ENCODE peak calls at places on chromosomes 6 and 20, in eight cellular contexts. One of them, this sample, is unnamed.

GRCh38 chr6:39961178-39961577 is 26.9 kb upstream of the MOCS1 start:
- DNase-seq in prostate gland: no peak
- DNase-seq in GM23338: no peak
- DNase-seq in nephron progenitor cell: no peak
- DNase-seq in fibroblast of pulmonary artery: peak; percentile 65
- DNase-seq in mesothelial cell of epicardium: no peak
- DNase-seq in retinal pigment epithelial cell: no peak
- DNase-seq in GM10248: no peak
- DNase-seq in this sample: no peak

GRCh38 chr6:98787961-98788360 is 46.4 kb upstream of the POU3F2 start:
- DNase-seq in prostate gland: no peak
- DNase-seq in GM23338: peak; percentile 79
- DNase-seq in nephron progenitor cell: no peak
- DNase-seq in fibroblast of pulmonary artery: no peak
- DNase-seq in mesothelial cell of epicardium: no peak
- DNase-seq in retinal pigment epithelial cell: no peak
- DNase-seq in GM10248: no peak
- DNase-seq in this sample: no peak

GRCh38 chr6:99905209-99906106 is 88.6 kb downstream of the MCHR2 start:
- DNase-seq in prostate gland: no peak
- DNase-seq in GM23338: peak; percentile 80
- DNase-seq in nephron progenitor cell: peak; percentile 11
- DNase-seq in fibroblast of pulmonary artery: peak; percentile 42
- DNase-seq in mesothelial cell of epicardium: no peak
- DNase-seq in retinal pigment epithelial cell: peak; percentile 24
- DNase-seq in GM10248: peak; percentile 29
- DNase-seq in this sample: peak; percentile 62

GRCh38 chr6:154960299-154960796 is 34.8 kb upstream of the TIAM2 start:
- DNase-seq in prostate gland: no peak
- DNase-seq in GM23338: no peak
- DNase-seq in nephron progenitor cell: no peak
- DNase-seq in fibroblast of pulmonary artery: no peak
- DNase-seq in mesothelial cell of epicardium: no peak
- DNase-seq in retinal pigment epithelial cell: no peak
- DNase-seq in GM10248: no peak
- DNase-seq in this sample: no peak

GRCh38 chr20:61969806-61970205 is 95.9 kb downstream of the TAF4 start:
- DNase-seq in prostate gland: no peak
- DNase-seq in GM23338: no peak
- DNase-seq in nephron progenitor cell: no peak
- DNase-seq in fibroblast of pulmonary artery: no peak
- DNase-seq in mesothelial cell of epicardium: no peak
- DNase-seq in retinal pigment epithelial cell: no peak
- DNase-seq in GM10248: no peak
- DNase-seq in this sample: no peak

GRCh38 chr6:41356838-41357237 is 21.4 kb downstream of the NCR2 start:
- DNase-seq in prostate gland: no peak
- DNase-seq in GM23338: no peak
- DNase-seq in nephron progenitor cell: no peak
- DNase-seq in fibroblast of pulmonary artery: no peak
- DNase-seq in mesothelial cell of epicardium: peak; percentile 10
- DNase-seq in retinal pigment epithelial cell: no peak
- DNase-seq in GM10248: no peak
- DNase-seq in this sample: no peak

GRCh38 chr6:10588562-10589428 is 67.6 kb downstream of the GCNT2 start:
- DNase-seq in prostate gland: no peak
- DNase-seq in GM23338: no peak
- DNase-seq in nephron progenitor cell: no peak
- DNase-seq in fibroblast of pulmonary artery: no peak
- DNase-seq in mesothelial cell of epicardium: no peak
- DNase-seq in retinal pigment epithelial cell: no peak
- DNase-seq in GM10248: no peak
- DNase-seq in this sample: no peak

GRCh38 chr6:3910264-3910663 is 61.1 kb downstream of the FAM50B start:
- DNase-seq in prostate gland: no peak
- DNase-seq in GM23338: no peak
- DNase-seq in nephron progenitor cell: no peak
- DNase-seq in fibroblast of pulmonary artery: no peak
- DNase-seq in mesothelial cell of epicardium: no peak
- DNase-seq in retinal pigment epithelial cell: no peak
- DNase-seq in GM10248: no peak
- DNase-seq in this sample: no peak

GRCh38 chr6:147586044-147586443 is 77.6 kb downstream of the SAMD5 start:
- DNase-seq in prostate gland: peak; percentile 32
- DNase-seq in GM23338: no peak
- DNase-seq in nephron progenitor cell: no peak
- DNase-seq in fibroblast of pulmonary artery: peak; percentile 42
- DNase-seq in mesothelial cell of epicardium: no peak
- DNase-seq in retinal pigment epithelial cell: no peak
- DNase-seq in GM10248: no peak
- DNase-seq in this sample: no peak

GRCh38 chr6:89360415-89360999 is 8.0 kb upstream of the UBE2J1 start:
- DNase-seq in prostate gland: no peak
- DNase-seq in GM23338: no peak
- DNase-seq in nephron progenitor cell: no peak
- DNase-seq in fibroblast of pulmonary artery: no peak
- DNase-seq in mesothelial cell of epicardium: no peak
- DNase-seq in retinal pigment epithelial cell: peak; percentile 61
- DNase-seq in GM10248: peak; percentile 49
- DNase-seq in this sample: peak; percentile 68

GRCh38 chr6:134453792-134454510 is 136.0 kb upstream of the SGK1 start:
- DNase-seq in prostate gland: no peak
- DNase-seq in GM23338: peak; percentile 82
- DNase-seq in nephron progenitor cell: no peak
- DNase-seq in fibroblast of pulmonary artery: no peak
- DNase-seq in mesothelial cell of epicardium: no peak
- DNase-seq in retinal pigment epithelial cell: no peak
- DNase-seq in GM10248: no peak
- DNase-seq in this sample: no peak

GRCh38 chr20:18739785-18740184 is 73.8 kb upstream of the SCP2D1 start:
- DNase-seq in prostate gland: no peak
- DNase-seq in GM23338: peak; percentile 50
- DNase-seq in nephron progenitor cell: peak; percentile 22
- DNase-seq in fibroblast of pulmonary artery: peak; percentile 81
- DNase-seq in mesothelial cell of epicardium: no peak
- DNase-seq in retinal pigment epithelial cell: no peak
- DNase-seq in GM10248: no peak
- DNase-seq in this sample: peak; percentile 70

GRCh38 chr6:143843689-143844405 is 709 bp downstream of the LTV1 start:
- DNase-seq in prostate gland: no peak
- DNase-seq in GM23338: no peak
- DNase-seq in nephron progenitor cell: no peak
- DNase-seq in fibroblast of pulmonary artery: peak; percentile 17
- DNase-seq in mesothelial cell of epicardium: no peak
- DNase-seq in retinal pigment epithelial cell: no peak
- DNase-seq in GM10248: peak; percentile 15
- DNase-seq in this sample: no peak

GRCh38 chr20:44033873-44034272 is 119.2 kb downstream of the TOX2 start:
- DNase-seq in prostate gland: no peak
- DNase-seq in GM23338: no peak
- DNase-seq in nephron progenitor cell: no peak
- DNase-seq in fibroblast of pulmonary artery: no peak
- DNase-seq in mesothelial cell of epicardium: peak; percentile 22
- DNase-seq in retinal pigment epithelial cell: no peak
- DNase-seq in GM10248: no peak
- DNase-seq in this sample: no peak

GRCh38 chr6:21201181-21201580 is 392.4 kb upstream of the SOX4 start:
- DNase-seq in prostate gland: no peak
- DNase-seq in GM23338: no peak
- DNase-seq in nephron progenitor cell: no peak
- DNase-seq in fibroblast of pulmonary artery: no peak
- DNase-seq in mesothelial cell of epicardium: no peak
- DNase-seq in retinal pigment epithelial cell: no peak
- DNase-seq in GM10248: no peak
- DNase-seq in this sample: no peak

GRCh38 chr6:29853245-29853644 is 25.6 kb downstream of the HLA-G start:
- DNase-seq in prostate gland: no peak
- DNase-seq in GM23338: no peak
- DNase-seq in nephron progenitor cell: no peak
- DNase-seq in fibroblast of pulmonary artery: no peak
- DNase-seq in mesothelial cell of epicardium: no peak
- DNase-seq in retinal pigment epithelial cell: no peak
- DNase-seq in GM10248: no peak
- DNase-seq in this sample: no peak
- TF ChIP-seq CTCF in prostate gland: no peak
- TF ChIP-seq CTCF in GM23338: peak; percentile 12
- TF ChIP-seq CTCF in nephron progenitor cell: no peak
- TF ChIP-seq CTCF in fibroblast of pulmonary artery: no peak
- TF ChIP-seq CTCF in mesothelial cell of epicardium: no peak
- TF ChIP-seq CTCF in retinal pigment epithelial cell: no peak
- TF ChIP-seq CTCF in GM10248: no peak
- TF ChIP-seq CTCF in this sample: no peak

DNA sequence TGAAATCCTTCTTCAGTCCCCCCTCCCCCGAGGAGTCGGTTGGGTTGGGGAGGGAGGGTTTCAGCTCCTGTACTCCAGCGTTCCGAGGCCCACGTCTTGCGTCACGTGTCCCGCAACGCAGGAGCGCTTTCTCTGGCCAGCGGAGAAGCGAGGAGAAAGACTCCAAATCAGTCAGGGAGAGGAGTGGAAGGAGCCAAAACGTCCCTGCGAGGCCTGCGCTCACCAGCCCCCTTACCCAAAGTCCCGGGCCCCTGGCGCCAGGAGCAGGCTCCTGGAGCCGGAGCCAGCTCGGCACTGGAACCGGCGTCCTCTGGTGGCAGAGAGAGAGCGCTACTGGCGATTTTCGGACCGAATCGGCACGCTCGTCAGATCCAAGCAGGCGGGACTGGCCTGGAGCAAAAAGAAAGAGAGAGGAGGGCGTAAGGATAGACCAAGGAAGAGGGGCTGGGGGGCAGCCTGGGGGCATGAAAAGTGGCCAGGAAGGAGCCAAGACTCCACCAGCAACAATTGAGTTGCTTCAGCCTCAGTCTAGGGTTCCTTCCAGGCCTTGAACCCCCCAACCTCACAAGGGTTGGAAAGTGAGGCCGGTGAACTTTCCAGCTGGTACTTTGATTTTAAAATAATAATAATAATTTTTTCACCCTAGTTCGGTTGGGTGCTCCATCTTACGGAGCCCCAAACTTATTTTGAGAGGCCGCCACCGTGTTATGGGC is at the start of gene GNAS:
- DNase-seq in prostate gland: peak; percentile 42
- DNase-seq in GM23338: peak; percentile 96
- DNase-seq in nephron progenitor cell: peak; percentile 75
- DNase-seq in fibroblast of pulmonary artery: peak; percentile 71
- DNase-seq in mesothelial cell of epicardium: peak; percentile 71
- DNase-seq in retinal pigment epithelial cell: no peak
- DNase-seq in GM10248: peak; percentile 52
- DNase-seq in this sample: peak; percentile 26
- TF ChIP-seq CTCF in prostate gland: peak; percentile 61
- TF ChIP-seq CTCF in GM23338: peak; percentile 82
- TF ChIP-seq CTCF in nephron progenitor cell: peak; percentile 69
- TF ChIP-seq CTCF in fibroblast of pulmonary artery: peak; percentile 74
- TF ChIP-seq CTCF in mesothelial cell of epicardium: peak; percentile 50
- TF ChIP-seq CTCF in retinal pigment epithelial cell: peak; percentile 71
- TF ChIP-seq CTCF in GM10248: peak; percentile 58
- TF ChIP-seq CTCF in this sample: peak; percentile 76

GRCh38 chr20:58256307-58256706 is 27.9 kb upstream of the ANKRD60 start:
- DNase-seq in prostate gland: no peak
- DNase-seq in GM23338: no peak
- DNase-seq in nephron progenitor cell: no peak
- DNase-seq in fibroblast of pulmonary artery: no peak
- DNase-seq in mesothelial cell of epicardium: no peak
- DNase-seq in retinal pigment epithelial cell: no peak
- DNase-seq in GM10248: no peak
- DNase-seq in this sample: no peak

GRCh38 chr20:58256842-58257241 is 28.4 kb upstream of the ANKRD60 start:
- DNase-seq in prostate gland: no peak
- DNase-seq in GM23338: peak; percentile 31
- DNase-seq in nephron progenitor cell: no peak
- DNase-seq in fibroblast of pulmonary artery: peak; percentile 4
- DNase-seq in mesothelial cell of epicardium: no peak
- DNase-seq in retinal pigment epithelial cell: no peak
- DNase-seq in GM10248: no peak
- DNase-seq in this sample: no peak

GRCh38 chr20:58254890-58255289 is 26.4 kb upstream of the ANKRD60 start:
- DNase-seq in prostate gland: no peak
- DNase-seq in GM23338: no peak
- DNase-seq in nephron progenitor cell: no peak
- DNase-seq in fibroblast of pulmonary artery: no peak
- DNase-seq in mesothelial cell of epicardium: no peak
- DNase-seq in retinal pigment epithelial cell: no peak
- DNase-seq in GM10248: no peak
- DNase-seq in this sample: no peak

GRCh38 chr20:58251348-58251978 is 23.0 kb upstream of the ANKRD60 start:
- DNase-seq in prostate gland: no peak
- DNase-seq in GM23338: no peak
- DNase-seq in nephron progenitor cell: no peak
- DNase-seq in fibroblast of pulmonary artery: no peak
- DNase-seq in mesothelial cell of epicardium: no peak
- DNase-seq in retinal pigment epithelial cell: no peak
- DNase-seq in GM10248: no peak
- DNase-seq in this sample: no peak

DNA sequence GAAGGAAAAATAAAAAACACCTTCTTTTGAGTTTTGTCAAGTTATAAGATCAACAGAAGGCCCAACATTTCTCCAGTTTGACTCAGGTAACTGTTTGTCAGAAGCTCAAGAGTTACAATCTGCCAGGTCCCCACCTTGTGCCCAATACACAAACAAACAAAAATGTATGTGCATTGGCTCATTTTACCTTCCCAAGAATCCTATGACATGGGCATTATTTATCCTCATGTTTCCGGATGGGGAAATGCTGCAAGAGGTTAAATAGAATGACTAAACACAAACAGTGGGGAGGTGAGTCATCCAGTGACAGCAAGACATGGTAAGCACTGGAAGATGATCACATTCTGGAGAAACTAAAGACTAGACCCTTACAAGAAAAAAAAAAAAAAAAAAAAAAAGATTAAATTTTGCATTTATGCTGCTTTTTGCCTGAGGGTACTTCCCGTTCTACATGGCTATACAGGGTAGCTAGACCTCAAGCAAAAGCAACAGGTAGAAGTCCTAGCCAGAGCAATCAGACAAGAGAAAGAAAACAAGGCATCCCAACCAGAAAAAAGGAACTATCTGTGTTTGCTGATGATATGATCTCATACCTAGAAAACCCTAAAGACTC is 23.6 kb upstream of the ANKRD60 start:
- DNase-seq in prostate gland: no peak
- DNase-seq in GM23338: no peak
- DNase-seq in nephron progenitor cell: no peak
- DNase-seq in fibroblast of pulmonary artery: peak; percentile 95
- DNase-seq in mesothelial cell of epicardium: no peak
- DNase-seq in retinal pigment epithelial cell: no peak
- DNase-seq in GM10248: no peak
- DNase-seq in this sample: peak; percentile 89
- TF ChIP-seq CTCF in prostate gland: no peak
- TF ChIP-seq CTCF in GM23338: no peak
- TF ChIP-seq CTCF in nephron progenitor cell: no peak
- TF ChIP-seq CTCF in fibroblast of pulmonary artery: no peak
- TF ChIP-seq CTCF in mesothelial cell of epicardium: no peak
- TF ChIP-seq CTCF in retinal pigment epithelial cell: no peak
- TF ChIP-seq CTCF in GM10248: no peak
- TF ChIP-seq CTCF in this sample: no peak

GRCh38 chr20:1735417-1736089 is 78.0 kb upstream of the SIRPG start:
- DNase-seq in prostate gland: no peak
- DNase-seq in GM23338: no peak
- DNase-seq in nephron progenitor cell: no peak
- DNase-seq in fibroblast of pulmonary artery: no peak
- DNase-seq in mesothelial cell of epicardium: no peak
- DNase-seq in retinal pigment epithelial cell: no peak
- DNase-seq in GM10248: no peak
- DNase-seq in this sample: no peak

GRCh38 chr20:1737134-1737533 is 79.6 kb upstream of the SIRPG start:
- DNase-seq in prostate gland: no peak
- DNase-seq in GM23338: no peak
- DNase-seq in nephron progenitor cell: no peak
- DNase-seq in fibroblast of pulmonary artery: no peak
- DNase-seq in mesothelial cell of epicardium: no peak
- DNase-seq in retinal pigment epithelial cell: no peak
- DNase-seq in GM10248: no peak
- DNase-seq in this sample: no peak

GRCh38 chr20:1734269-1734858 is 76.8 kb upstream of the SIRPG start:
- DNase-seq in prostate gland: no peak
- DNase-seq in GM23338: no peak
- DNase-seq in nephron progenitor cell: no peak
- DNase-seq in fibroblast of pulmonary artery: peak; percentile 3
- DNase-seq in mesothelial cell of epicardium: no peak
- DNase-seq in retinal pigment epithelial cell: no peak
- DNase-seq in GM10248: peak; percentile 34
- DNase-seq in this sample: peak; percentile 34
- TF ChIP-seq CTCF in prostate gland: no peak
- TF ChIP-seq CTCF in GM23338: peak; percentile 30
- TF ChIP-seq CTCF in nephron progenitor cell: no peak
- TF ChIP-seq CTCF in fibroblast of pulmonary artery: no peak
- TF ChIP-seq CTCF in mesothelial cell of epicardium: no peak
- TF ChIP-seq CTCF in retinal pigment epithelial cell: no peak
- TF ChIP-seq CTCF in GM10248: peak; percentile 76
- TF ChIP-seq CTCF in this sample: peak; percentile 33

This sample was measured in HFFc6.